ENCODE peak calls at places on chromosomes 3 and 15, in four cellular contexts. T, V, D and H are unnamed samples.

GRCh38 chr15:67022587-67022986 is 42.8 kb upstream of the SMAD3 start:
- DNase-seq in T (no peak), V (no peak), D (no peak), H (no peak)

GRCh38 chr15:45048784-45049631 is 26.0 kb downstream of the SORD start:
- DNase-seq in T (no peak), V (no peak), D (no peak), H (no peak)

GRCh38 chr15:62603757-62604156 is 438.7 kb upstream of the C2CD4B start:
- DNase-seq in T (peak; percentile 88), V (no peak), D (no peak), H (peak; percentile 73)

GRCh38 chr15:82045179-82045891 is 483 bp downstream of the MEX3B start:
- DNase-seq in T (peak; percentile 25), V (no peak), D (peak; percentile 55), H (no peak)

GRCh38 chr15:74780983-74781672 is 752 bp upstream of the CSK start:
- DNase-seq in T (peak; percentile 30), V (no peak), D (no peak), H (no peak)

GRCh38 chr3:146577662-146578061 is 27.5 kb downstream of the PLSCR5 start:
- DNase-seq in T (peak; percentile 79), V (peak; percentile 29), D (no peak), H (peak; percentile 75)

GRCh38 chr3:65118912-65119499 is 431.2 kb upstream of the ADAMTS9 start:
- DNase-seq in T (no peak), V (no peak), D (no peak), H (no peak)

GRCh38 chr3:133866141-133866540 is 29.5 kb downstream of the RAB6B start:
- DNase-seq in T (no peak), V (no peak), D (no peak), H (no peak)

GRCh38 chr3:53595660-53596059 is 101.2 kb downstream of the CACNA1D start:
- DNase-seq in T (no peak), V (no peak), D (no peak), H (no peak)

GRCh38 chr3:105678017-105678416 is 190.8 kb downstream of the CBLB start:
- DNase-seq in T (no peak), V (no peak), D (no peak), H (no peak)

GRCh38 chr3:79032686-79033318 is 735.0 kb downstream of the ROBO1 start:
- DNase-seq in T (peak; percentile 69), V (no peak), D (peak; percentile 22), H (peak; percentile 32)

GRCh38 chr3:181901626-181902025 is 189.9 kb downstream of the SOX2 start:
- DNase-seq in T (no peak), V (no peak), D (no peak), H (peak; percentile 40)

GRCh38 chr3:100400424-100400781 is 486 bp downstream of the TOMM70 start:
- DNase-seq in T (no peak), V (no peak), D (peak; percentile 55), H (no peak)

GRCh38 chr15:71532994-71533393 is 277.4 kb upstream of the NR2E3 start:
- DNase-seq in T (peak; percentile 59), V (no peak), D (peak; percentile 21), H (no peak)

GRCh38 chr3:44179251-44179650 is 62.4 kb upstream of the TOPAZ1 start:
- DNase-seq in T (no peak), V (no peak), D (no peak), H (no peak)

GRCh38 chr15:85316244-85316934 is 64.0 kb upstream of the AKAP13 start:
- DNase-seq in T (peak; percentile 78), V (no peak), D (no peak), H (peak; percentile 42)

GRCh38 chr3:9290556-9290955 is 41.1 kb upstream of the SRGAP3 start:
- DNase-seq in T (peak; percentile 79), V (no peak), D (no peak), H (no peak)

GRCh38 chr15:89195836-89196235 is 25.5 kb downstream of the RLBP1 start:
- DNase-seq in T (peak; percentile 91), V (no peak), D (no peak), H (no peak)

GRCh38 chr15:23648920-23649515 is 1.4 kb upstream of the MAGEL2 start:
- DNase-seq in T (peak; percentile 4), V (no peak), D (peak; percentile 60), H (no peak)

GRCh38 chr15:57885435-57885834 is 178.9 kb downstream of the POLR2M start:
- DNase-seq in T (no peak), V (no peak), D (no peak), H (no peak)

GRCh38 chr3:112531358-112531781 is 30.4 kb downstream of the ATG3 start:
- DNase-seq in T (peak; percentile 54), V (no peak), D (no peak), H (peak; percentile 55)

GRCh38 chr15:59247364-59247763 is 40.7 kb downstream of the LDHAL6B start:
- DNase-seq in T (peak; percentile 76), V (peak; percentile 49), D (peak; percentile 62), H (peak; percentile 76)

GRCh38 chr3:172223870-172224269 is 184.5 kb downstream of the FNDC3B start:
- DNase-seq in T (no peak), V (no peak), D (no peak), H (no peak)

GRCh38 chr3:31043184-31043819 is 148.8 kb upstream of the GADL1 start:
- DNase-seq in T (peak; percentile 85), V (no peak), D (no peak), H (peak; percentile 82)

GRCh38 chr15:68730491-68731317 is 90.0 kb downstream of the ANP32A start:
- DNase-seq in T (peak; percentile 56), V (peak; percentile 47), D (peak; percentile 47), H (peak; percentile 76)

GRCh38 chr3:77687545-77687944 is 647.6 kb downstream of the ROBO2 start:
- DNase-seq in T (no peak), V (no peak), D (no peak), H (no peak)

GRCh38 chr15:76976572-76977270 is 18.2 kb upstream of the PSTPIP1 start:
- DNase-seq in T (no peak), V (no peak), D (no peak), H (no peak)

GRCh38 chr3:112470791-112471190 is 28.5 kb downstream of the BTLA start:
- DNase-seq in T (peak; percentile 45), V (no peak), D (no peak), H (peak; percentile 36)

GRCh38 chr15:99253381-99254090 is 2.3 kb downstream of the LRRC28 start:
- DNase-seq in T (peak; percentile 88), V (no peak), D (no peak), H (no peak)

GRCh38 chr3:125694761-125695294 is 99.5 kb upstream of the OSBPL11 start:
- DNase-seq in T (no peak), V (no peak), D (no peak), H (no peak)

GRCh38 chr15:72614810-72615532 is 39.5 kb upstream of the GOLGA6B start:
- DNase-seq in T (no peak), V (no peak), D (no peak), H (no peak)

GRCh38 chr3:89184596-89184995 is 77.2 kb downstream of the EPHA3 start:
- DNase-seq in T (no peak), V (no peak), D (no peak), H (no peak)

GRCh38 chr3:46863261-46863782 is at the start of gene MYL3:
- DNase-seq in T (no peak), V (no peak), D (no peak), H (no peak)

GRCh38 chr3:10248984-10249748 is 907 bp downstream of the TATDN2 start:
- DNase-seq in T (no peak), V (no peak), D (peak; percentile 16), H (no peak)